ENCODE peak calls at places on chromosomes 3 and 15, in six cellular contexts. One of them, this sample, is unnamed.

GRCh38 chr15:74043425-74044266 is 38.7 kb downstream of the GOLGA6A start:
- DNase-seq in ecto neural progenitor cell: peak; percentile 36
- DNase-seq in NCI-H1417: no peak
- DNase-seq in heart left ventricle: no peak
- DNase-seq in amniotic stem cell: no peak
- DNase-seq in iris pigment epithelial cell: no peak
- DNase-seq in this sample: peak; percentile 56

GRCh38 chr3:11642455-11643162 is 1.1 kb downstream of the VGLL4 start:
- DNase-seq in amniotic stem cell: no peak
- DNase-seq in NCI-H1417: peak; percentile 80
- DNase-seq in heart left ventricle: peak; percentile 84
- DNase-seq in iris pigment epithelial cell: peak; percentile 87
- DNase-seq in ecto neural progenitor cell: peak; percentile 65
- DNase-seq in this sample: peak; percentile 89

GRCh38 chr15:101348643-101349496 is 53.8 kb upstream of the SNRPA1 start:
- DNase-seq in heart left ventricle: no peak
- DNase-seq in iris pigment epithelial cell: no peak
- DNase-seq in ecto neural progenitor cell: peak; percentile 46
- DNase-seq in NCI-H1417: no peak
- DNase-seq in amniotic stem cell: no peak
- DNase-seq in this sample: no peak

GRCh38 chr15:36347272-36347864 is 232.1 kb upstream of the CDIN1 start:
- DNase-seq in iris pigment epithelial cell: no peak
- DNase-seq in amniotic stem cell: no peak
- DNase-seq in NCI-H1417: peak; percentile 26
- DNase-seq in heart left ventricle: no peak
- DNase-seq in ecto neural progenitor cell: no peak
- DNase-seq in this sample: no peak

GRCh38 chr3:23668430-23668904 is 137.3 kb upstream of the UBE2E1 start:
- DNase-seq in ecto neural progenitor cell: no peak
- DNase-seq in iris pigment epithelial cell: peak; percentile 93
- DNase-seq in heart left ventricle: no peak
- DNase-seq in amniotic stem cell: peak; percentile 21
- DNase-seq in NCI-H1417: no peak
- DNase-seq in this sample: no peak

GRCh38 chr15:50149090-50149489 is 30.1 kb upstream of the ATP8B4 start:
- DNase-seq in iris pigment epithelial cell: no peak
- DNase-seq in NCI-H1417: peak; percentile 14
- DNase-seq in ecto neural progenitor cell: no peak
- DNase-seq in heart left ventricle: no peak
- DNase-seq in amniotic stem cell: no peak
- DNase-seq in this sample: no peak

GRCh38 chr3:13215940-13216546 is 142.8 kb upstream of the IQSEC1 start:
- DNase-seq in iris pigment epithelial cell: peak; percentile 72
- DNase-seq in heart left ventricle: no peak
- DNase-seq in ecto neural progenitor cell: no peak
- DNase-seq in NCI-H1417: no peak
- DNase-seq in amniotic stem cell: no peak
- DNase-seq in this sample: no peak

GRCh38 chr3:73999501-73999900 is 374.8 kb upstream of the PDZRN3 start:
- DNase-seq in heart left ventricle: no peak
- DNase-seq in NCI-H1417: no peak
- DNase-seq in amniotic stem cell: no peak
- DNase-seq in iris pigment epithelial cell: no peak
- DNase-seq in ecto neural progenitor cell: no peak
- DNase-seq in this sample: no peak

GRCh38 chr15:33194237-33194636 is 277 bp downstream of the FMN1 start:
- DNase-seq in amniotic stem cell: no peak
- DNase-seq in ecto neural progenitor cell: peak; percentile 75
- DNase-seq in heart left ventricle: no peak
- DNase-seq in NCI-H1417: no peak
- DNase-seq in iris pigment epithelial cell: no peak
- DNase-seq in this sample: no peak

GRCh38 chr15:66169625-66170024 is 83.9 kb downstream of the MEGF11 start:
- DNase-seq in amniotic stem cell: no peak
- DNase-seq in NCI-H1417: no peak
- DNase-seq in iris pigment epithelial cell: no peak
- DNase-seq in ecto neural progenitor cell: no peak
- DNase-seq in heart left ventricle: no peak
- DNase-seq in this sample: no peak